ENCODE peak calls at places on chromosomes 11 and 22, in seven cellular contexts. Q is upper lobe of right lung; A is psoas muscle; K is NCI-H526; X is sciatic nerve; L is activated T-helper 9 cell treated with anti-CD3 and anti-CD28 coated beads, Interleukin-2, amount 50 U/mL, for 16 hours; B is NCI-H748 treated with DMSO at 0.1 percent for 48 hours. R is an unnamed sample.

GRCh38 chr11:83511646-83512045 is 225.5 kb upstream of the CCDC90B start:
- DNase-seq in Q (no peak), A (no peak), K (peak; percentile 26), X (no peak), L (no peak), B (peak; percentile 58), R (no peak)

GRCh38 chr11:111336582-111337256 is 38.4 kb downstream of the POU2AF3 start:
- DNase-seq in Q (no peak), A (no peak), K (peak; percentile 98), X (no peak), L (no peak), B (no peak), R (no peak)

GRCh38 chr22:25131198-25131887 is 68.3 kb upstream of the CRYBB3 start:
- DNase-seq in Q (no peak), A (no peak), K (no peak), X (no peak), L (no peak), B (no peak), R (no peak)

GRCh38 chr11:16749666-16750065 is 11.2 kb downstream of the C11orf58 start:
- DNase-seq in Q (no peak), A (no peak), K (no peak), X (no peak), L (no peak), B (no peak), R (no peak)

GRCh38 chr11:2555376-2555775 is 110.6 kb downstream of the KCNQ1 start:
- DNase-seq in Q (peak; percentile 47), A (no peak), K (no peak), X (peak; percentile 37), L (no peak), B (no peak), R (peak; percentile 17)

GRCh38 chr22:36818010-36818642 is 1.3 kb upstream of the PVALB start:
- DNase-seq in Q (peak; percentile 46), A (no peak), K (no peak), X (no peak), L (no peak), B (no peak), R (no peak)

GRCh38 chr22:21659864-21660525 is 5.8 kb upstream of the PPIL2 start:
- DNase-seq in Q (no peak), A (no peak), K (no peak), X (no peak), L (no peak), B (no peak), R (no peak)

GRCh38 chr11:104161751-104162450 is 2.0 kb downstream of the PDGFD start:
- DNase-seq in Q (no peak), A (no peak), K (no peak), X (no peak), L (no peak), B (no peak), R (no peak)

GRCh38 chr22:27460596-27461347 is 340.8 kb downstream of the MN1 start:
- DNase-seq in Q (no peak), A (no peak), K (no peak), X (no peak), L (no peak), B (no peak), R (no peak)

GRCh38 chr11:118295834-118296454 is 8.6 kb upstream of the CD3E start:
- DNase-seq in Q (no peak), A (no peak), K (peak; percentile 56), X (no peak), L (no peak), B (no peak), R (no peak)

GRCh38 chr22:26797910-26798309 is 140.5 kb downstream of the MIAT start:
- DNase-seq in Q (no peak), A (no peak), K (peak; percentile 67), X (no peak), L (no peak), B (no peak), R (no peak)

GRCh38 chr11:103067118-103067517 is 24.8 kb downstream of the DCUN1D5 start:
- DNase-seq in Q (no peak), A (no peak), K (no peak), X (no peak), L (no peak), B (no peak), R (no peak)

GRCh38 chr22:17035246-17035645 is 27.2 kb upstream of the GAB4 start:
- DNase-seq in Q (no peak), A (no peak), K (no peak), X (no peak), L (no peak), B (no peak), R (no peak)

GRCh38 chr11:133605493-133605892 is 73.2 kb upstream of the OPCML start:
- DNase-seq in Q (no peak), A (no peak), K (no peak), X (no peak), L (no peak), B (no peak), R (no peak)

GRCh38 chr11:69297225-69297925 is 3.4 kb downstream of the MYEOV start:
- DNase-seq in Q (peak; percentile 96), A (peak; percentile 94), K (peak; percentile 83), X (peak; percentile 96), L (peak; percentile 71), B (peak; percentile 13), R (peak; percentile 93)

GRCh38 chr22:30116362-30117117 is 36.3 kb downstream of the HORMAD2 start:
- DNase-seq in Q (no peak), A (no peak), K (no peak), X (no peak), L (no peak), B (no peak), R (no peak)

GRCh38 chr22:49601614-49602321 is 225.9 kb downstream of the BRD1 start:
- DNase-seq in Q (peak; percentile 44), A (no peak), K (no peak), X (peak; percentile 52), L (no peak), B (no peak), R (no peak)

GRCh38 chr11:103609117-103610066 is 427.0 kb upstream of the DDI1 start:
- DNase-seq in Q (no peak), A (no peak), K (peak; percentile 32), X (no peak), L (no peak), B (no peak), R (no peak)

GRCh38 chr22:48923165-48923875 is 904.4 kb downstream of the BRD1 start:
- DNase-seq in Q (peak; percentile 37), A (no peak), K (no peak), X (no peak), L (no peak), B (no peak), R (no peak)

GRCh38 chr11:107370390-107370789 is 87.2 kb downstream of the CWF19L2 start:
- DNase-seq in Q (no peak), A (no peak), K (no peak), X (no peak), L (no peak), B (no peak), R (no peak)

GRCh38 chr22:24146190-24146616 is 35.1 kb upstream of the SUSD2 start:
- DNase-seq in Q (peak; percentile 92), A (peak; percentile 75), K (no peak), X (no peak), L (no peak), B (no peak), R (peak; percentile 86)

GRCh38 chr22:29456211-29456671 is 17.9 kb downstream of the RFPL1 start:
- DNase-seq in Q (no peak), A (no peak), K (no peak), X (no peak), L (no peak), B (no peak), R (no peak)

GRCh38 chr11:2745511-2745910 is 45.7 kb upstream of the KCNQ1OT1 start:
- DNase-seq in Q (peak; percentile 60), A (peak; percentile 26), K (no peak), X (no peak), L (no peak), B (no peak), R (no peak)

GRCh38 chr11:17386331-17387084 is 2.0 kb downstream of the KCNJ11 start:
- DNase-seq in Q (no peak), A (peak; percentile 91), K (peak; percentile 82), X (no peak), L (no peak), B (no peak), R (no peak)

GRCh38 chr11:57406337-57406904 is 16.0 kb upstream of the PRG2 start:
- DNase-seq in Q (no peak), A (no peak), K (no peak), X (no peak), L (peak; percentile 25), B (no peak), R (no peak)

GRCh38 chr11:11983427-11983826 is 25.0 kb downstream of the DKK3 start:
- DNase-seq in Q (peak; percentile 23), A (no peak), K (no peak), X (no peak), L (no peak), B (no peak), R (no peak)

GRCh38 chr11:32751381-32751780 is 43.1 kb downstream of the CCDC73 start:
- DNase-seq in Q (no peak), A (no peak), K (no peak), X (no peak), L (no peak), B (no peak), R (no peak)

GRCh38 chr11:109940816-109941215 is 152.4 kb upstream of the ZC3H12C start:
- DNase-seq in Q (no peak), A (no peak), K (no peak), X (no peak), L (no peak), B (no peak), R (no peak)

GRCh38 chr11:14124345-14124744 is 161.8 kb downstream of the SPON1 start:
- DNase-seq in Q (no peak), A (no peak), K (no peak), X (no peak), L (no peak), B (no peak), R (no peak)

GRCh38 chr11:13260196-13260962 is 17.2 kb upstream of the BMAL1 start:
- DNase-seq in Q (no peak), A (no peak), K (peak; percentile 66), X (no peak), L (no peak), B (no peak), R (no peak)

GRCh38 chr11:64237484-64237951 is 3.1 kb downstream of the VEGFB start:
- DNase-seq in Q (peak; percentile 87), A (peak; percentile 48), K (peak; percentile 79), X (no peak), L (no peak), B (peak; percentile 80), R (peak; percentile 82)

GRCh38 chr11:128555606-128556005 is 31.8 kb downstream of the ETS1 start:
- DNase-seq in Q (no peak), A (no peak), K (peak; percentile 70), X (no peak), L (no peak), B (no peak), R (no peak)

GRCh38 chr22:30043181-30043580 is 37.1 kb upstream of the HORMAD2 start:
- DNase-seq in Q (no peak), A (no peak), K (no peak), X (no peak), L (no peak), B (no peak), R (no peak)

R was measured in left lung.